ENCODE peak calls at places on chromosomes 11 and 22, in seven cellular contexts. H is NCI-H1092; K is Caco-2; I is head of caudate nucleus; E is GM10248; Q is stimulated activated naive CD8-positive, alpha-beta T cell treated with anti-CD3 and anti-CD28 coated beads, Interleukin-15, amount 100 ng/mL, for 72 hours; T is HFFc6. B is an unnamed sample.

GRCh38 chr22:42670921-42671709 is 21.9 kb upstream of the CYB5R3 start:
- DNase-seq in H (no peak), K (no peak), I (no peak), E (no peak), Q (no peak), T (no peak), B (no peak)

GRCh38 chr11:133901999-133902398 is 54.8 kb downstream of the IGSF9B start:
- DNase-seq in H (no peak), K (peak; percentile 20), I (no peak), E (no peak), Q (no peak), T (no peak), B (no peak)

GRCh38 chr11:128447233-128447632 is 140.1 kb downstream of the ETS1 start:
- DNase-seq in H (no peak), K (no peak), I (no peak), E (no peak), Q (no peak), T (no peak), B (no peak)

GRCh38 chr11:45288395-45288794 is 2.3 kb upstream of the SYT13 start:
- DNase-seq in H (peak; percentile 50), K (no peak), I (no peak), E (no peak), Q (no peak), T (no peak), B (no peak)

GRCh38 chr11:78216571-78217287 is 28.0 kb downstream of the USP35 start:
- DNase-seq in H (no peak), K (no peak), I (no peak), E (no peak), Q (no peak), T (no peak), B (no peak)

GRCh38 chr11:47879259-47880184 is 31.4 kb upstream of the NUP160 start:
- DNase-seq in H (no peak), K (no peak), I (no peak), E (no peak), Q (no peak), T (no peak), B (no peak)

GRCh38 chr11:91653091-91653754 is 571.4 kb upstream of the FAT3 start:
- DNase-seq in H (no peak), K (no peak), I (no peak), E (no peak), Q (no peak), T (no peak), B (no peak)

GRCh38 chr22:40733919-40734318 is 54.6 kb downstream of the MCHR1 start:
- DNase-seq in H (no peak), K (no peak), I (no peak), E (no peak), Q (no peak), T (no peak), B (no peak)

GRCh38 chr11:64559351-64560138 is 31.5 kb upstream of the SLC22A12 start:
- DNase-seq in H (no peak), K (no peak), I (no peak), E (no peak), Q (no peak), T (no peak), B (no peak)

GRCh38 chr11:28526406-28526751 is 418.2 kb downstream of the METTL15 start:
- DNase-seq in H (no peak), K (no peak), I (no peak), E (no peak), Q (no peak), T (peak; percentile 29), B (no peak)

GRCh38 chr22:37803195-37803635 is 4.5 kb upstream of the GCAT start:
- DNase-seq in H (peak; percentile 36), K (peak; percentile 61), I (no peak), E (no peak), Q (no peak), T (no peak), B (no peak)

GRCh38 chr11:65814131-65814959 is 19.4 kb upstream of the SNX32 start:
- DNase-seq in H (no peak), K (no peak), I (peak; percentile 43), E (no peak), Q (no peak), T (peak; percentile 4), B (no peak)

GRCh38 chr22:45475876-45476514 is 26.7 kb upstream of the FBLN1 start:
- DNase-seq in H (no peak), K (no peak), I (no peak), E (no peak), Q (no peak), T (no peak), B (no peak)

GRCh38 chr11:45146072-45147016 is at the start of gene PRDM11:
- DNase-seq in H (peak; percentile 57), K (peak; percentile 58), I (no peak), E (peak; percentile 45), Q (peak; percentile 50), T (peak; percentile 78), B (peak; percentile 46)

B was measured in GM12891.